ENCODE peak calls at places on chromosomes 4 and X, in five cellular contexts. E, G, I, W and Y are unnamed samples.

GRCh38 chrX:53133400-53133799 is 39.5 kb downstream of the KANTR start:
- DNase-seq in G (no peak), I (no peak), W (no peak), E (no peak), Y (no peak)

GRCh38 chr4:151091047-151091446 is 8.4 kb upstream of the RPS3A start:
- DNase-seq in G (no peak), W (no peak), I (no peak), E (no peak), Y (no peak)

GRCh38 chr4:128803783-128804182 is 5.7 kb upstream of the JADE1 start:
- DNase-seq in G (no peak), E (no peak), I (no peak), W (no peak), Y (no peak)

GRCh38 chr4:5827108-5828004 is 65.5 kb downstream of the CRMP1 start:
- DNase-seq in G (no peak), W (peak), I (no peak), E (no peak), Y (no peak)

GRCh38 chr4:137312257-137312656 is 220.0 kb downstream of the PCDH18 start:
- DNase-seq in W (peak), E (no peak), G (no peak), I (no peak), Y (no peak)

GRCh38 chrX:135112743-135113142 is 7.6 kb downstream of the ETDB start:
- DNase-seq in I (no peak), G (no peak), E (no peak), W (no peak), Y (no peak)

GRCh38 chr4:37473807-37474206 is 212.4 kb downstream of the RELL1 start:
- DNase-seq in G (no peak), W (no peak), I (no peak), E (no peak), Y (no peak)

GRCh38 chr4:13706716-13707115 is 79.2 kb upstream of the BOD1L1 start:
- DNase-seq in I (no peak), E (no peak), W (peak), G (no peak), Y (no peak)

GRCh38 chrX:10526442-10526841 is 93.9 kb downstream of the MID1 start:
- DNase-seq in E (no peak), W (no peak), I (no peak), G (no peak), Y (no peak)

GRCh38 chr4:6263541-6264540 is 5.8 kb upstream of the WFS1 start:
- DNase-seq in G (peak), I (peak), W (peak), E (peak), Y (no peak)

GRCh38 chrX:70664726-70665125 is 220.1 kb downstream of the DLG3 start:
- DNase-seq in G (no peak), E (peak), W (peak), I (no peak), Y (no peak)

GRCh38 chr4:168540865-168541607 is 44.2 kb downstream of the PALLD start:
- DNase-seq in W (peak), G (no peak), E (no peak), I (no peak), Y (no peak)

GRCh38 chr4:14877246-14878220 is 124.7 kb upstream of the CPEB2 start:
- DNase-seq in W (no peak), G (no peak), E (no peak), I (no peak), Y (no peak)

GRCh38 chr4:27154706-27155105 is 294.1 kb downstream of the STIM2 start:
- DNase-seq in E (no peak), I (no peak), W (peak), G (no peak), Y (no peak)

GRCh38 chr4:69057620-69058409 is 38.5 kb upstream of the UGT2B7 start:
- DNase-seq in G (no peak), E (no peak), I (no peak), W (no peak), Y (no peak)

GRCh38 chr4:10741221-10741620 is 56.7 kb upstream of the CLNK start:
- DNase-seq in E (no peak), G (no peak), I (no peak), W (no peak), Y (no peak)

GRCh38 chr4:74111990-74112389 is 13.0 kb upstream of the CXCL2 start:
- DNase-seq in W (no peak), G (no peak), I (peak), E (no peak), Y (no peak)

GRCh38 chr4:15398001-15398400 is 29.8 kb upstream of the C1QTNF7 start:
- DNase-seq in G (no peak), W (peak), I (no peak), E (no peak), Y (no peak)

GRCh38 chrX:76802698-76803097 is 375.2 kb downstream of the MAGEE1 start:
- DNase-seq in W (no peak), I (no peak), E (no peak), G (no peak), Y (no peak)